ENCODE peak calls at places on chromosome 7, in ten cellular contexts. One of them, this sample, is unnamed.

GRCh38 chr7:103795787-103796186 is 193.7 kb downstream of the RELN start:
- DNase-seq in progenitor cell of endocrine pancreas: no peak
- DNase-seq in esophagus squamous epithelium: no peak
- DNase-seq in CD4-positive, alpha-beta memory T cell: no peak
- DNase-seq in cardiac fibroblast: no peak
- DNase-seq in activated CD4-positive, alpha-beta T cell treated with anti-CD3 and anti-CD28 coated beads for 24 hours: no peak
- DNase-seq in NCI-H510A: no peak
- DNase-seq in SW 1271: no peak
- DNase-seq in suprapubic skin: no peak
- DNase-seq in NCI-H446: no peak
- DNase-seq in this sample: no peak

GRCh38 chr7:33719059-33719581 is 186.2 kb upstream of the BMPER start:
- DNase-seq in progenitor cell of endocrine pancreas: no peak
- DNase-seq in esophagus squamous epithelium: no peak
- DNase-seq in CD4-positive, alpha-beta memory T cell: no peak
- DNase-seq in cardiac fibroblast: peak
- DNase-seq in activated CD4-positive, alpha-beta T cell treated with anti-CD3 and anti-CD28 coated beads for 24 hours: no peak
- DNase-seq in NCI-H510A: no peak
- DNase-seq in SW 1271: no peak
- DNase-seq in suprapubic skin: no peak
- DNase-seq in NCI-H446: no peak
- DNase-seq in this sample: no peak

GRCh38 chr7:47508389-47509380 is 73.2 kb downstream of the TNS3 start:
- DNase-seq in progenitor cell of endocrine pancreas: no peak
- DNase-seq in esophagus squamous epithelium: no peak
- DNase-seq in CD4-positive, alpha-beta memory T cell: no peak
- DNase-seq in cardiac fibroblast: no peak
- DNase-seq in activated CD4-positive, alpha-beta T cell treated with anti-CD3 and anti-CD28 coated beads for 24 hours: no peak
- DNase-seq in NCI-H510A: no peak
- DNase-seq in SW 1271: no peak
- DNase-seq in suprapubic skin: no peak
- DNase-seq in NCI-H446: no peak
- DNase-seq in this sample: no peak

GRCh38 chr7:90726120-90726519 is 130.0 kb downstream of the CDK14 start:
- DNase-seq in progenitor cell of endocrine pancreas: no peak
- DNase-seq in esophagus squamous epithelium: no peak
- DNase-seq in CD4-positive, alpha-beta memory T cell: no peak
- DNase-seq in cardiac fibroblast: no peak
- DNase-seq in activated CD4-positive, alpha-beta T cell treated with anti-CD3 and anti-CD28 coated beads for 24 hours: no peak
- DNase-seq in NCI-H510A: no peak
- DNase-seq in SW 1271: no peak
- DNase-seq in suprapubic skin: no peak
- DNase-seq in NCI-H446: no peak
- DNase-seq in this sample: no peak

GRCh38 chr7:75971961-75972763 is 22.2 kb downstream of the TMEM120A start:
- DNase-seq in progenitor cell of endocrine pancreas: no peak
- DNase-seq in esophagus squamous epithelium: no peak
- DNase-seq in CD4-positive, alpha-beta memory T cell: no peak
- DNase-seq in cardiac fibroblast: peak
- DNase-seq in activated CD4-positive, alpha-beta T cell treated with anti-CD3 and anti-CD28 coated beads for 24 hours: no peak
- DNase-seq in NCI-H510A: no peak
- DNase-seq in SW 1271: no peak
- DNase-seq in suprapubic skin: peak
- DNase-seq in NCI-H446: no peak
- DNase-seq in this sample: no peak

GRCh38 chr7:102039706-102040105 is 222.3 kb downstream of the CUX1 start:
- DNase-seq in progenitor cell of endocrine pancreas: no peak
- DNase-seq in esophagus squamous epithelium: no peak
- DNase-seq in CD4-positive, alpha-beta memory T cell: no peak
- DNase-seq in cardiac fibroblast: no peak
- DNase-seq in activated CD4-positive, alpha-beta T cell treated with anti-CD3 and anti-CD28 coated beads for 24 hours: no peak
- DNase-seq in NCI-H510A: no peak
- DNase-seq in SW 1271: no peak
- DNase-seq in suprapubic skin: no peak
- DNase-seq in NCI-H446: no peak
- DNase-seq in this sample: no peak

GRCh38 chr7:106629521-106629920 is 31.4 kb downstream of the CCDC71L start:
- DNase-seq in progenitor cell of endocrine pancreas: no peak
- DNase-seq in esophagus squamous epithelium: no peak
- DNase-seq in CD4-positive, alpha-beta memory T cell: no peak
- DNase-seq in cardiac fibroblast: peak
- DNase-seq in activated CD4-positive, alpha-beta T cell treated with anti-CD3 and anti-CD28 coated beads for 24 hours: no peak
- DNase-seq in NCI-H510A: no peak
- DNase-seq in SW 1271: no peak
- DNase-seq in suprapubic skin: no peak
- DNase-seq in NCI-H446: no peak
- DNase-seq in this sample: no peak

GRCh38 chr7:45189151-45189970 is 31.8 kb downstream of the RAMP3 start:
- DNase-seq in progenitor cell of endocrine pancreas: no peak
- DNase-seq in esophagus squamous epithelium: no peak
- DNase-seq in CD4-positive, alpha-beta memory T cell: no peak
- DNase-seq in cardiac fibroblast: no peak
- DNase-seq in activated CD4-positive, alpha-beta T cell treated with anti-CD3 and anti-CD28 coated beads for 24 hours: no peak
- DNase-seq in NCI-H510A: no peak
- DNase-seq in SW 1271: no peak
- DNase-seq in suprapubic skin: no peak
- DNase-seq in NCI-H446: no peak
- DNase-seq in this sample: no peak

GRCh38 chr7:42235734-42236133 is 1.3 kb downstream of the GLI3 start:
- DNase-seq in progenitor cell of endocrine pancreas: no peak
- DNase-seq in esophagus squamous epithelium: no peak
- DNase-seq in CD4-positive, alpha-beta memory T cell: no peak
- DNase-seq in cardiac fibroblast: peak
- DNase-seq in activated CD4-positive, alpha-beta T cell treated with anti-CD3 and anti-CD28 coated beads for 24 hours: no peak
- DNase-seq in NCI-H510A: no peak
- DNase-seq in SW 1271: no peak
- DNase-seq in suprapubic skin: no peak
- DNase-seq in NCI-H446: no peak
- DNase-seq in this sample: no peak

GRCh38 chr7:22729180-22729579 is 2.2 kb downstream of the IL6 start:
- DNase-seq in progenitor cell of endocrine pancreas: no peak
- DNase-seq in esophagus squamous epithelium: no peak
- DNase-seq in CD4-positive, alpha-beta memory T cell: no peak
- DNase-seq in cardiac fibroblast: peak
- DNase-seq in activated CD4-positive, alpha-beta T cell treated with anti-CD3 and anti-CD28 coated beads for 24 hours: no peak
- DNase-seq in NCI-H510A: no peak
- DNase-seq in SW 1271: no peak
- DNase-seq in suprapubic skin: no peak
- DNase-seq in NCI-H446: no peak
- DNase-seq in this sample: no peak

GRCh38 chr7:122073635-122074034 is 70.4 kb downstream of the AASS start:
- DNase-seq in progenitor cell of endocrine pancreas: no peak
- DNase-seq in esophagus squamous epithelium: no peak
- DNase-seq in CD4-positive, alpha-beta memory T cell: no peak
- DNase-seq in cardiac fibroblast: no peak
- DNase-seq in activated CD4-positive, alpha-beta T cell treated with anti-CD3 and anti-CD28 coated beads for 24 hours: no peak
- DNase-seq in NCI-H510A: no peak
- DNase-seq in SW 1271: no peak
- DNase-seq in suprapubic skin: no peak
- DNase-seq in NCI-H446: no peak
- DNase-seq in this sample: no peak

GRCh38 chr7:7438851-7439250 is 96.8 kb downstream of the COL28A1 start:
- DNase-seq in progenitor cell of endocrine pancreas: no peak
- DNase-seq in esophagus squamous epithelium: no peak
- DNase-seq in CD4-positive, alpha-beta memory T cell: no peak
- DNase-seq in cardiac fibroblast: peak
- DNase-seq in activated CD4-positive, alpha-beta T cell treated with anti-CD3 and anti-CD28 coated beads for 24 hours: no peak
- DNase-seq in NCI-H510A: no peak
- DNase-seq in SW 1271: peak
- DNase-seq in suprapubic skin: no peak
- DNase-seq in NCI-H446: no peak
- DNase-seq in this sample: peak

GRCh38 chr7:70434376-70434775 is 697.6 kb upstream of the GALNT17 start:
- DNase-seq in progenitor cell of endocrine pancreas: no peak
- DNase-seq in esophagus squamous epithelium: no peak
- DNase-seq in CD4-positive, alpha-beta memory T cell: no peak
- DNase-seq in cardiac fibroblast: no peak
- DNase-seq in activated CD4-positive, alpha-beta T cell treated with anti-CD3 and anti-CD28 coated beads for 24 hours: no peak
- DNase-seq in NCI-H510A: no peak
- DNase-seq in SW 1271: no peak
- DNase-seq in suprapubic skin: no peak
- DNase-seq in NCI-H446: no peak
- DNase-seq in this sample: no peak

GRCh38 chr7:4240813-4241612 is 441.1 kb upstream of the FOXK1 start:
- DNase-seq in progenitor cell of endocrine pancreas: no peak
- DNase-seq in esophagus squamous epithelium: no peak
- DNase-seq in CD4-positive, alpha-beta memory T cell: no peak
- DNase-seq in cardiac fibroblast: no peak
- DNase-seq in activated CD4-positive, alpha-beta T cell treated with anti-CD3 and anti-CD28 coated beads for 24 hours: no peak
- DNase-seq in NCI-H510A: no peak
- DNase-seq in SW 1271: no peak
- DNase-seq in suprapubic skin: no peak
- DNase-seq in NCI-H446: no peak
- DNase-seq in this sample: no peak

GRCh38 chr7:31687024-31687423 is at the start of gene PPP1R17:
- DNase-seq in progenitor cell of endocrine pancreas: peak
- DNase-seq in esophagus squamous epithelium: no peak
- DNase-seq in CD4-positive, alpha-beta memory T cell: no peak
- DNase-seq in cardiac fibroblast: no peak
- DNase-seq in activated CD4-positive, alpha-beta T cell treated with anti-CD3 and anti-CD28 coated beads for 24 hours: no peak
- DNase-seq in NCI-H510A: no peak
- DNase-seq in SW 1271: no peak
- DNase-seq in suprapubic skin: no peak
- DNase-seq in NCI-H446: no peak
- DNase-seq in this sample: no peak

GRCh38 chr7:70698219-70698832 is 433.6 kb upstream of the GALNT17 start:
- DNase-seq in progenitor cell of endocrine pancreas: no peak
- DNase-seq in esophagus squamous epithelium: no peak
- DNase-seq in CD4-positive, alpha-beta memory T cell: peak
- DNase-seq in cardiac fibroblast: peak
- DNase-seq in activated CD4-positive, alpha-beta T cell treated with anti-CD3 and anti-CD28 coated beads for 24 hours: no peak
- DNase-seq in NCI-H510A: no peak
- DNase-seq in SW 1271: no peak
- DNase-seq in suprapubic skin: no peak
- DNase-seq in NCI-H446: peak
- DNase-seq in this sample: no peak

GRCh38 chr7:134857958-134858357 is 78.5 kb downstream of the CALD1 start:
- DNase-seq in progenitor cell of endocrine pancreas: no peak
- DNase-seq in esophagus squamous epithelium: no peak
- DNase-seq in CD4-positive, alpha-beta memory T cell: no peak
- DNase-seq in cardiac fibroblast: no peak
- DNase-seq in activated CD4-positive, alpha-beta T cell treated with anti-CD3 and anti-CD28 coated beads for 24 hours: no peak
- DNase-seq in NCI-H510A: no peak
- DNase-seq in SW 1271: no peak
- DNase-seq in suprapubic skin: no peak
- DNase-seq in NCI-H446: no peak
- DNase-seq in this sample: no peak

GRCh38 chr7:152743600-152743999 is 16.0 kb upstream of the ACTR3B start:
- DNase-seq in progenitor cell of endocrine pancreas: no peak
- DNase-seq in esophagus squamous epithelium: no peak
- DNase-seq in CD4-positive, alpha-beta memory T cell: no peak
- DNase-seq in cardiac fibroblast: no peak
- DNase-seq in activated CD4-positive, alpha-beta T cell treated with anti-CD3 and anti-CD28 coated beads for 24 hours: no peak
- DNase-seq in NCI-H510A: no peak
- DNase-seq in SW 1271: no peak
- DNase-seq in suprapubic skin: peak
- DNase-seq in NCI-H446: no peak
- DNase-seq in this sample: no peak

GRCh38 chr7:73894851-73895441 is 34.0 kb downstream of the TMEM270 start:
- DNase-seq in progenitor cell of endocrine pancreas: no peak
- DNase-seq in esophagus squamous epithelium: no peak
- DNase-seq in CD4-positive, alpha-beta memory T cell: no peak
- DNase-seq in cardiac fibroblast: peak
- DNase-seq in activated CD4-positive, alpha-beta T cell treated with anti-CD3 and anti-CD28 coated beads for 24 hours: no peak
- DNase-seq in NCI-H510A: no peak
- DNase-seq in SW 1271: no peak
- DNase-seq in suprapubic skin: peak
- DNase-seq in NCI-H446: no peak
- DNase-seq in this sample: no peak

GRCh38 chr7:46492460-46492859 is 571.4 kb upstream of the IGFBP3 start:
- DNase-seq in progenitor cell of endocrine pancreas: no peak
- DNase-seq in esophagus squamous epithelium: no peak
- DNase-seq in CD4-positive, alpha-beta memory T cell: no peak
- DNase-seq in cardiac fibroblast: no peak
- DNase-seq in activated CD4-positive, alpha-beta T cell treated with anti-CD3 and anti-CD28 coated beads for 24 hours: no peak
- DNase-seq in NCI-H510A: no peak
- DNase-seq in SW 1271: no peak
- DNase-seq in suprapubic skin: no peak
- DNase-seq in NCI-H446: no peak
- DNase-seq in this sample: no peak

GRCh38 chr7:144606231-144606630 is 202.7 kb upstream of the NOBOX start:
- DNase-seq in progenitor cell of endocrine pancreas: no peak
- DNase-seq in esophagus squamous epithelium: no peak
- DNase-seq in CD4-positive, alpha-beta memory T cell: no peak
- DNase-seq in cardiac fibroblast: peak
- DNase-seq in activated CD4-positive, alpha-beta T cell treated with anti-CD3 and anti-CD28 coated beads for 24 hours: no peak
- DNase-seq in NCI-H510A: no peak
- DNase-seq in SW 1271: no peak
- DNase-seq in suprapubic skin: no peak
- DNase-seq in NCI-H446: no peak
- DNase-seq in this sample: no peak

GRCh38 chr7:6154542-6155404 is 117.7 kb downstream of the CYTH3 start:
- DNase-seq in progenitor cell of endocrine pancreas: no peak
- DNase-seq in esophagus squamous epithelium: no peak
- DNase-seq in CD4-positive, alpha-beta memory T cell: no peak
- DNase-seq in cardiac fibroblast: no peak
- DNase-seq in activated CD4-positive, alpha-beta T cell treated with anti-CD3 and anti-CD28 coated beads for 24 hours: no peak
- DNase-seq in NCI-H510A: no peak
- DNase-seq in SW 1271: no peak
- DNase-seq in suprapubic skin: no peak
- DNase-seq in NCI-H446: no peak
- DNase-seq in this sample: no peak

GRCh38 chr7:42964849-42965805 is 33.0 kb downstream of the MRPL32 start:
- DNase-seq in progenitor cell of endocrine pancreas: no peak
- DNase-seq in esophagus squamous epithelium: no peak
- DNase-seq in CD4-positive, alpha-beta memory T cell: no peak
- DNase-seq in cardiac fibroblast: peak
- DNase-seq in activated CD4-positive, alpha-beta T cell treated with anti-CD3 and anti-CD28 coated beads for 24 hours: no peak
- DNase-seq in NCI-H510A: no peak
- DNase-seq in SW 1271: no peak
- DNase-seq in suprapubic skin: no peak
- DNase-seq in NCI-H446: no peak
- DNase-seq in this sample: no peak

GRCh38 chr7:100189061-100189460 is 11.3 kb downstream of the STAG3 start:
- DNase-seq in progenitor cell of endocrine pancreas: no peak
- DNase-seq in esophagus squamous epithelium: no peak
- DNase-seq in CD4-positive, alpha-beta memory T cell: no peak
- DNase-seq in cardiac fibroblast: no peak
- DNase-seq in activated CD4-positive, alpha-beta T cell treated with anti-CD3 and anti-CD28 coated beads for 24 hours: no peak
- DNase-seq in NCI-H510A: no peak
- DNase-seq in SW 1271: no peak
- DNase-seq in suprapubic skin: no peak
- DNase-seq in NCI-H446: no peak
- DNase-seq in this sample: no peak

GRCh38 chr7:131326576-131326975 is 1.1 kb upstream of the MKLN1 start:
- DNase-seq in progenitor cell of endocrine pancreas: no peak
- DNase-seq in esophagus squamous epithelium: no peak
- DNase-seq in CD4-positive, alpha-beta memory T cell: no peak
- DNase-seq in cardiac fibroblast: no peak
- DNase-seq in activated CD4-positive, alpha-beta T cell treated with anti-CD3 and anti-CD28 coated beads for 24 hours: no peak
- DNase-seq in NCI-H510A: no peak
- DNase-seq in SW 1271: no peak
- DNase-seq in suprapubic skin: no peak
- DNase-seq in NCI-H446: no peak
- DNase-seq in this sample: no peak

This sample was measured in pulmonary artery endothelial cell.